ENCODE peak calls at places on chromosomes 3 and 15, in ten cellular contexts. P is AG20443; W is HS-5; T is C1 segment of cervical spinal cord; K is kidney; N is T-helper 9 cell; Y is CD4-positive, alpha-beta T cell; J is fibroblast of mammary gland; L is M059J; C is natural killer cell. B is an unnamed sample.

GRCh38 chr3:157163554-157163953 is 3.6 kb upstream of the CCNL1 start:
- DNase-seq in L (no peak), N (no peak), P (no peak), K (no peak), T (no peak), W (no peak), J (no peak), Y (no peak), C (no peak), B (no peak)

GRCh38 chr3:78050276-78051080 is 1010.6 kb downstream of the ROBO2 start:
- DNase-seq in J (no peak), Y (no peak), C (no peak), P (no peak), N (no peak), T (no peak), L (no peak), K (no peak), W (peak; percentile 29), B (peak; percentile 57)

GRCh38 chr15:88649753-88650551 is 11.1 kb downstream of the ISG20 start:
- DNase-seq in C (no peak), Y (no peak), K (no peak), T (peak; percentile 63), N (no peak), J (no peak), L (no peak), W (no peak), P (no peak), B (no peak)

GRCh38 chr3:25618043-25618442 is 46.7 kb downstream of the TOP2B start:
- DNase-seq in Y (no peak), C (no peak), P (no peak), T (no peak), K (no peak), L (no peak), W (no peak), N (no peak), J (no peak), B (no peak)

GRCh38 chr15:33068531-33068990 is 126.0 kb downstream of the FMN1 start:
- DNase-seq in W (no peak), L (peak; percentile 90), P (peak; percentile 64), T (no peak), Y (no peak), N (no peak), J (peak; percentile 12), C (no peak), K (peak; percentile 89), B (peak; percentile 10)

GRCh38 chr3:69330891-69331400 is 54.9 kb downstream of the FRMD4B start:
- DNase-seq in J (no peak), Y (no peak), P (no peak), T (no peak), L (no peak), K (no peak), C (no peak), N (no peak), W (no peak), B (no peak)

GRCh38 chr3:187946031-187946691 is 200.9 kb upstream of the BCL6 start:
- DNase-seq in L (no peak), P (peak; percentile 69), C (no peak), J (peak; percentile 50), T (no peak), Y (no peak), K (no peak), N (no peak), W (no peak), B (peak; percentile 48)

GRCh38 chr3:32484437-32484836 is 18.2 kb downstream of the CMTM6 start:
- DNase-seq in P (no peak), L (no peak), C (no peak), W (no peak), K (no peak), J (no peak), T (no peak), N (no peak), Y (no peak), B (no peak)

GRCh38 chr3:160739079-160739478 is 17.0 kb upstream of the PPM1L start:
- DNase-seq in C (no peak), W (no peak), L (peak; percentile 62), K (no peak), J (peak; percentile 66), Y (no peak), N (no peak), P (no peak), T (no peak), B (no peak)

GRCh38 chr15:44296625-44297524 is 8.4 kb downstream of the GOLM2 start:
- DNase-seq in K (peak; percentile 32), P (peak; percentile 27), J (peak; percentile 64), T (no peak), L (peak; percentile 74), C (no peak), N (no peak), Y (no peak), W (no peak), B (peak; percentile 60)

GRCh38 chr15:22930782-22931484 is 49.2 kb downstream of the CYFIP1 start:
- DNase-seq in T (no peak), P (peak; percentile 57), L (peak; percentile 9), Y (no peak), K (no peak), N (no peak), C (no peak), W (no peak), J (peak; percentile 73), B (peak; percentile 16)

B was measured in amniotic epithelial cell.